ENCODE peak calls at places on chromosomes 5 and 9, in ten cellular contexts. J is stimulated activated CD8-positive, alpha-beta memory T cell treated with anti-CD3 and anti-CD28 coated beads, Interleukin-7, amount 100 ng/mL, for 24 hours; P is smooth muscle cell of the brain vasculature; D is A172; S is HCT116; C is GM10248; Y is activated T-helper 1 cell treated with anti-CD3 and anti-CD28 coated beads, Interleukin-12 subunit alpha, Interleukin-12 subunit beta, Interleukin-2, Interleukin-4 antibody, amounts not matched to agents 30 ng/mL and 10 ng/mL and 1 ng/mL, durations not matched to agents 14 hours and 24 hours and 36 hours; B is choroid plexus epithelial cell; N is T-helper 2 cell; R is stimulated activated CD4-positive, alpha-beta T cell treated with anti-CD3 and anti-CD28 coated beads, Interleukin-4, amount 100 ng/mL, for 4 hours. Q is an unnamed sample.

GRCh38 chr5:179816401-179817070 is 4.2 kb upstream of the SQSTM1 start:
- DNase-seq in S (no peak), P (no peak), D (no peak), J (no peak), B (no peak), C (peak; percentile 44), Y (no peak), R (no peak), N (no peak), Q (no peak)

GRCh38 chr5:130546216-130546615 is 618.8 kb downstream of the HINT1 start:
- DNase-seq in S (no peak), Y (no peak), P (no peak), B (peak; percentile 22), R (no peak), J (no peak), N (no peak), C (no peak), D (no peak), Q (no peak)

GRCh38 chr9:125854553-125855275 is 107.5 kb downstream of the PBX3 start:
- DNase-seq in C (no peak), Y (no peak), N (no peak), R (no peak), S (no peak), P (no peak), B (no peak), J (no peak), D (peak; percentile 22), Q (peak; percentile 31)

GRCh38 chr5:175642998-175643397 is 14.9 kb upstream of the HRH2 start:
- DNase-seq in C (no peak), P (no peak), S (no peak), D (no peak), B (no peak), N (no peak), J (no peak), Y (no peak), R (no peak), Q (no peak)

GRCh38 chr5:75055727-75056144 is 3.4 kb upstream of the GCNT4 start:
- DNase-seq in D (peak; percentile 19), R (no peak), J (no peak), Y (no peak), P (no peak), C (no peak), N (no peak), B (peak; percentile 69), S (no peak), Q (peak; percentile 38)

GRCh38 chr9:36762958-36763357 is 190.3 kb downstream of the MELK start:
- DNase-seq in J (no peak), R (no peak), Y (no peak), S (no peak), N (no peak), D (no peak), B (no peak), P (no peak), C (no peak), Q (no peak)

GRCh38 chr9:78261403-78262001 is 25.6 kb downstream of the CEP78 start:
- DNase-seq in B (peak; percentile 72), D (peak; percentile 30), J (no peak), R (no peak), S (peak; percentile 8), Y (no peak), N (no peak), P (no peak), C (peak; percentile 34), Q (peak; percentile 68)

GRCh38 chr9:124040935-124041816 is 29.6 kb downstream of the LHX2 start:
- DNase-seq in C (peak; percentile 88), Y (peak; percentile 20), B (no peak), R (peak; percentile 48), D (no peak), N (no peak), P (no peak), S (no peak), J (no peak), Q (no peak)

GRCh38 chr5:169745441-169746146 is 108.5 kb downstream of the DOCK2 start:
- DNase-seq in C (no peak), J (no peak), D (peak; percentile 31), N (no peak), S (no peak), B (peak; percentile 73), P (no peak), R (no peak), Y (no peak), Q (no peak)

GRCh38 chr5:158392753-158393152 is 533.8 kb upstream of the CLINT1 start:
- DNase-seq in S (no peak), Y (no peak), R (no peak), D (no peak), C (no peak), J (no peak), P (no peak), B (no peak), N (no peak), Q (no peak)

GRCh38 chr9:114282507-114282906 is 40.4 kb upstream of the ORM1 start:
- DNase-seq in N (no peak), R (no peak), B (no peak), P (no peak), Y (no peak), J (no peak), D (peak; percentile 41), C (no peak), S (no peak), Q (no peak)

GRCh38 chr5:176944276-176944675 is 45.1 kb upstream of the HK3 start:
- DNase-seq in D (no peak), N (no peak), C (no peak), Y (no peak), P (no peak), J (no peak), B (no peak), R (no peak), S (no peak), Q (no peak)

GRCh38 chr5:68296895-68297294 is 81.3 kb downstream of the PIK3R1 start:
- DNase-seq in B (no peak), P (no peak), R (no peak), C (no peak), S (no peak), D (no peak), J (no peak), Y (no peak), N (no peak), Q (no peak)

GRCh38 chr9:114172981-114173833 is 17.9 kb downstream of the COL27A1 start:
- DNase-seq in P (no peak), N (no peak), D (no peak), R (no peak), C (no peak), Y (no peak), B (peak; percentile 14), S (no peak), J (no peak), Q (peak; percentile 57)

GRCh38 chr9:81032831-81033230 is 656.5 kb downstream of the TLE1 start:
- DNase-seq in C (no peak), B (no peak), J (no peak), N (no peak), Y (no peak), D (peak; percentile 18), R (no peak), P (no peak), S (no peak), Q (peak; percentile 5)

GRCh38 chr5:148760945-148761638 is 65.3 kb upstream of the ADRB2 start:
- DNase-seq in Y (no peak), D (no peak), C (peak; percentile 35), P (no peak), S (no peak), R (no peak), J (no peak), N (no peak), B (no peak), Q (no peak)

GRCh38 chr9:135990468-135991429 is 29.6 kb upstream of the UBAC1 start:
- DNase-seq in Y (no peak), J (no peak), N (peak; percentile 40), C (peak; percentile 70), R (peak; percentile 34), D (peak; percentile 46), S (peak; percentile 79), P (no peak), B (peak; percentile 79), Q (peak; percentile 77)

GRCh38 chr5:112555691-112556090 is 136.6 kb upstream of the EPB41L4A start:
- DNase-seq in R (no peak), S (no peak), B (peak; percentile 14), D (no peak), Y (no peak), N (no peak), P (no peak), C (no peak), J (no peak), Q (peak; percentile 14)

GRCh38 chr9:16515879-16516289 is 354.6 kb downstream of the BNC2 start:
- DNase-seq in C (no peak), N (no peak), P (peak; percentile 65), J (no peak), B (peak; percentile 91), R (no peak), D (peak; percentile 54), S (no peak), Y (no peak), Q (peak; percentile 86)

GRCh38 chr9:93598647-93599241 is 22.4 kb downstream of the PHF2 start:
- DNase-seq in J (no peak), C (no peak), N (no peak), R (no peak), Y (no peak), S (no peak), D (peak; percentile 37), B (no peak), P (no peak), Q (peak; percentile 42)

GRCh38 chr9:76082062-76082461 is 191.6 kb downstream of the PCSK5 start:
- DNase-seq in R (no peak), C (no peak), Y (no peak), N (no peak), J (no peak), P (no peak), B (no peak), S (no peak), D (no peak), Q (no peak)

GRCh38 chr5:154049685-154050084 is 10.9 kb downstream of the MFAP3 start:
- DNase-seq in J (no peak), N (no peak), R (no peak), S (no peak), Y (no peak), C (no peak), P (no peak), D (no peak), B (no peak), Q (no peak)

GRCh38 chr5:2985718-2986117 is 234.2 kb upstream of the IRX2 start:
- DNase-seq in N (no peak), J (no peak), C (no peak), P (no peak), D (no peak), R (no peak), B (no peak), S (no peak), Y (no peak), Q (no peak)

GRCh38 chr9:132238026-132238972 is 76.4 kb downstream of the NTNG2 start:
- DNase-seq in S (no peak), B (no peak), Y (no peak), C (no peak), R (no peak), J (no peak), N (no peak), P (no peak), D (peak; percentile 41), Q (no peak)

GRCh38 chr9:132673355-132673754 is 3.1 kb downstream of the GTF3C4 start:
- DNase-seq in D (peak; percentile 35), N (no peak), P (no peak), R (no peak), B (peak; percentile 70), J (no peak), C (no peak), Y (no peak), S (no peak), Q (peak; percentile 61)

GRCh38 chr5:135239461-135240282 is 159.4 kb downstream of the MACROH2A1 start:
- DNase-seq in P (no peak), S (no peak), R (no peak), D (no peak), N (no peak), B (peak; percentile 73), J (no peak), Y (no peak), C (no peak), Q (no peak)

GRCh38 chr9:22084336-22085035 is 75.4 kb upstream of the CDKN2B start:
- DNase-seq in N (no peak), C (no peak), D (no peak), R (no peak), B (peak; percentile 92), S (peak; percentile 74), P (no peak), Y (no peak), J (no peak), Q (peak; percentile 86)

GRCh38 chr5:173557123-173557903 is 59.1 kb downstream of the BOD1 start:
- DNase-seq in P (no peak), D (no peak), S (no peak), N (no peak), J (no peak), Y (no peak), B (peak; percentile 23), C (no peak), R (no peak), Q (no peak)

Q was measured in fibroblast of pulmonary artery.